ENCODE peak calls at places on chromosome 1, in four cellular contexts. One of them, this sample, is unnamed.
A peak's percentile ranks its signal among the peaks of the same experiment; 100 is the strongest.

GRCh38 chr1:26318338-26319064 is 743 bp downstream of the CD52 start:
- DNase-seq in Calu3: no peak
- DNase-seq in omental fat pad: no peak
- DNase-seq in IMR-90: no peak
- DNase-seq in this sample: no peak

GRCh38 chr1:41678141-41678878 is 193.8 kb upstream of the EDN2 start:
- DNase-seq in Calu3: no peak
- DNase-seq in omental fat pad: no peak
- DNase-seq in IMR-90: peak; percentile 86
- DNase-seq in this sample: no peak

GRCh38 chr1:51768971-51769601 is 109.4 kb downstream of the NRDC start:
- DNase-seq in Calu3: peak; percentile 13
- DNase-seq in omental fat pad: no peak
- DNase-seq in IMR-90: peak; percentile 80
- DNase-seq in this sample: no peak

GRCh38 chr1:70509996-70510876 is 99.2 kb downstream of the CTH start:
- DNase-seq in Calu3: peak; percentile 11
- DNase-seq in omental fat pad: no peak
- DNase-seq in IMR-90: peak; percentile 95
- DNase-seq in this sample: no peak

GRCh38 chr1:76176020-76176419 is 101.5 kb downstream of the ST6GALNAC3 start:
- DNase-seq in Calu3: no peak
- DNase-seq in omental fat pad: no peak
- DNase-seq in IMR-90: no peak
- DNase-seq in this sample: no peak

GRCh38 chr1:224080082-224080774 is 33.7 kb upstream of the FBXO28 start:
- DNase-seq in Calu3: peak; percentile 69
- DNase-seq in omental fat pad: no peak
- DNase-seq in IMR-90: peak; percentile 77
- DNase-seq in this sample: no peak

GRCh38 chr1:1629430-1630190 is 2.4 kb upstream of the MMP23B start:
- DNase-seq in Calu3: no peak
- DNase-seq in omental fat pad: no peak
- DNase-seq in IMR-90: no peak
- DNase-seq in this sample: peak; percentile 68

GRCh38 chr1:100322436-100323211 is 29.7 kb upstream of the CDC14A start:
- DNase-seq in Calu3: no peak
- DNase-seq in omental fat pad: no peak
- DNase-seq in IMR-90: peak; percentile 31
- DNase-seq in this sample: no peak

GRCh38 chr1:65238010-65238409 is 71.3 kb upstream of the DNAJC6 start:
- DNase-seq in Calu3: no peak
- DNase-seq in omental fat pad: no peak
- DNase-seq in IMR-90: no peak
- DNase-seq in this sample: no peak

GRCh38 chr1:225880210-225880584 is 2.0 kb downstream of the TMEM63A start:
- DNase-seq in Calu3: no peak
- DNase-seq in omental fat pad: no peak
- DNase-seq in IMR-90: no peak
- DNase-seq in this sample: no peak

GRCh38 chr1:67463298-67463960 is 33.2 kb upstream of the SERBP1 start:
- DNase-seq in Calu3: no peak
- DNase-seq in omental fat pad: no peak
- DNase-seq in IMR-90: peak; percentile 27
- DNase-seq in this sample: no peak

GRCh38 chr1:62247391-62248168 is 52.9 kb downstream of the L1TD1 start:
- DNase-seq in Calu3: peak; percentile 15
- DNase-seq in omental fat pad: no peak
- DNase-seq in IMR-90: no peak
- DNase-seq in this sample: no peak

GRCh38 chr1:48048064-48048463 is 50.9 kb upstream of the TRABD2B start:
- DNase-seq in Calu3: no peak
- DNase-seq in omental fat pad: no peak
- DNase-seq in IMR-90: peak; percentile 26
- DNase-seq in this sample: no peak

GRCh38 chr1:18100493-18101063 is 7.0 kb upstream of the IGSF21 start:
- DNase-seq in Calu3: peak; percentile 42
- DNase-seq in omental fat pad: peak; percentile 52
- DNase-seq in IMR-90: peak; percentile 49
- DNase-seq in this sample: no peak

GRCh38 chr1:145845514-145846161 is at the start of gene NUDT17:
- DNase-seq in Calu3: peak; percentile 87
- DNase-seq in omental fat pad: peak; percentile 40
- DNase-seq in IMR-90: peak; percentile 67
- DNase-seq in this sample: peak; percentile 85

GRCh38 chr1:197928849-197929336 is 11.7 kb downstream of the LHX9 start:
- DNase-seq in Calu3: peak; percentile 67
- DNase-seq in omental fat pad: no peak
- DNase-seq in IMR-90: no peak
- DNase-seq in this sample: no peak

GRCh38 chr1:94698759-94699502 is 121.2 kb upstream of the SLC44A3 start:
- DNase-seq in Calu3: no peak
- DNase-seq in omental fat pad: no peak
- DNase-seq in IMR-90: peak; percentile 63
- DNase-seq in this sample: no peak

GRCh38 chr1:219160942-219161341 is 12.7 kb upstream of the LYPLAL1 start:
- DNase-seq in Calu3: no peak
- DNase-seq in omental fat pad: no peak
- DNase-seq in IMR-90: no peak
- DNase-seq in this sample: no peak

GRCh38 chr1:81801032-81801833 is 499 bp downstream of the ADGRL2 start:
- DNase-seq in Calu3: peak; percentile 77
- DNase-seq in omental fat pad: no peak
- DNase-seq in IMR-90: peak; percentile 88
- DNase-seq in this sample: peak; percentile 82

GRCh38 chr1:173014145-173014544 is 36.6 kb downstream of the TNFSF18 start:
- DNase-seq in Calu3: no peak
- DNase-seq in omental fat pad: no peak
- DNase-seq in IMR-90: no peak
- DNase-seq in this sample: no peak

GRCh38 chr1:178093958-178094751 is at the start of gene RASAL2:
- DNase-seq in Calu3: peak; percentile 85
- DNase-seq in omental fat pad: no peak
- DNase-seq in IMR-90: peak; percentile 46
- DNase-seq in this sample: peak; percentile 81

GRCh38 chr1:229247871-229248270 is 23.0 kb upstream of the RAB4A start:
- DNase-seq in Calu3: no peak
- DNase-seq in omental fat pad: no peak
- DNase-seq in IMR-90: no peak
- DNase-seq in this sample: no peak

GRCh38 chr1:153355445-153356071 is 2.1 kb upstream of the S100A9 start:
- DNase-seq in Calu3: peak; percentile 76
- DNase-seq in omental fat pad: no peak
- DNase-seq in IMR-90: peak; percentile 31
- DNase-seq in this sample: peak; percentile 67

GRCh38 chr1:214224605-214225354 is 56.2 kb upstream of the SMYD2 start:
- DNase-seq in Calu3: peak; percentile 11
- DNase-seq in omental fat pad: no peak
- DNase-seq in IMR-90: peak; percentile 41
- DNase-seq in this sample: no peak

GRCh38 chr1:166133276-166133841 is 33.4 kb downstream of the FAM78B start:
- DNase-seq in Calu3: peak; percentile 12
- DNase-seq in omental fat pad: no peak
- DNase-seq in IMR-90: no peak
- DNase-seq in this sample: no peak

GRCh38 chr1:227315500-227316346 is 2.6 kb downstream of the CDC42BPA start:
- DNase-seq in Calu3: no peak
- DNase-seq in omental fat pad: no peak
- DNase-seq in IMR-90: peak; percentile 70
- DNase-seq in this sample: no peak

DNA sequence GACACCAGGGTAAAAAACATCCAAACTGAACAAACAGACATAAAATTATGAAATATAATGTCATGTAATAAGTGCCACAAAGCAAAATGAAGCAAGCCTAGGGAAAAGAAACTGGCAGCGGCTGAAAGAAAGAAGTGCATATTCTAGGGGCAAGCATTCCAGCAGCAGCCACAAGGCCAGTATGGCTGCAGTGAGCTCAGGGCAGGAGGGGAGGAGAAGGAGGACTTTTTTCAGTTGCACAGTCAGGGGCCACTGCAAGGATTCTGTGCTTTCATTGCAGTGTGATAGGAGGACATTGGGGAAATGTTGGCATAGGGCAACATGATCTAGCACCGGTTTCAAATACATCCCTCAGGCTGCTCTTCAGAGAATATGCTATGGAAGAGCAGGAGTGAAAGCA is 263.8 kb downstream of the NEGR1 start:
- DNase-seq in Calu3: no peak
- DNase-seq in omental fat pad: no peak
- DNase-seq in IMR-90: no peak
- DNase-seq in this sample: no peak
- TF ChIP-seq CTCF in Calu3: no peak
- TF ChIP-seq CTCF in omental fat pad: no peak
- TF ChIP-seq CTCF in IMR-90: no peak
- TF ChIP-seq CTCF in this sample: no peak

GRCh38 chr1:246508897-246509688 is 2.0 kb upstream of the SMYD3 start:
- DNase-seq in Calu3: no peak
- DNase-seq in omental fat pad: no peak
- DNase-seq in IMR-90: no peak
- DNase-seq in this sample: no peak
- TF ChIP-seq CTCF in Calu3: no peak
- TF ChIP-seq CTCF in omental fat pad: no peak
- TF ChIP-seq CTCF in IMR-90: no peak
- TF ChIP-seq CTCF in this sample: no peak

DNA sequence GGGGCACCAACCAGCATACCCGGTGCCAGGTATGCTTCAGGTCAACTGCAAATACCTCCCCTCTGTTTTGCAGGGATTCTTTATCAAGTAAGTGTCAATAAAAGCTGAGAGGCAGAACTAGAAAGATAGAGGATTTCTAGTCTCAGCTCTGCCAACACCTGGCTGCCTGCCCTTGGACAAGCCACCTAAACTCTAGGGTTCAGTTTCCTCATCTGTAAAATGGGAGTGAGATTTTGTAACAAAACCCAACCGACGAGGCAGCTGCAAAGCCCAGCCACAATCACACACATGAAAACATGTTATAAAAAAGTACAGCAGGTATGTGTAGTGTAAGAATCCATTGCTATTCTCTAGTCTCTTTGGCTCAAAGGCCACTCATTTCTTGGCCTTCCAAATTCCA is 8.2 kb downstream of the SSBP3 start:
- DNase-seq in Calu3: no peak
- DNase-seq in omental fat pad: no peak
- DNase-seq in IMR-90: no peak
- DNase-seq in this sample: no peak
- TF ChIP-seq CTCF in Calu3: no peak
- TF ChIP-seq CTCF in omental fat pad: no peak
- TF ChIP-seq CTCF in IMR-90: no peak
- TF ChIP-seq CTCF in this sample: no peak

GRCh38 chr1:31989964-31990363 is 23.7 kb upstream of the KHDRBS1 start:
- DNase-seq in Calu3: no peak
- DNase-seq in omental fat pad: no peak
- DNase-seq in IMR-90: no peak
- DNase-seq in this sample: no peak

GRCh38 chr1:31987231-31987630 is 26.4 kb upstream of the KHDRBS1 start:
- DNase-seq in Calu3: no peak
- DNase-seq in omental fat pad: no peak
- DNase-seq in IMR-90: no peak
- DNase-seq in this sample: no peak

GRCh38 chr1:31995263-31995662 is 18.4 kb upstream of the KHDRBS1 start:
- DNase-seq in Calu3: no peak
- DNase-seq in omental fat pad: no peak
- DNase-seq in IMR-90: no peak
- DNase-seq in this sample: no peak

GRCh38 chr1:31985430-31985829 is 28.2 kb upstream of the KHDRBS1 start:
- DNase-seq in Calu3: no peak
- DNase-seq in omental fat pad: no peak
- DNase-seq in IMR-90: peak; percentile 36
- DNase-seq in this sample: no peak

DNA sequence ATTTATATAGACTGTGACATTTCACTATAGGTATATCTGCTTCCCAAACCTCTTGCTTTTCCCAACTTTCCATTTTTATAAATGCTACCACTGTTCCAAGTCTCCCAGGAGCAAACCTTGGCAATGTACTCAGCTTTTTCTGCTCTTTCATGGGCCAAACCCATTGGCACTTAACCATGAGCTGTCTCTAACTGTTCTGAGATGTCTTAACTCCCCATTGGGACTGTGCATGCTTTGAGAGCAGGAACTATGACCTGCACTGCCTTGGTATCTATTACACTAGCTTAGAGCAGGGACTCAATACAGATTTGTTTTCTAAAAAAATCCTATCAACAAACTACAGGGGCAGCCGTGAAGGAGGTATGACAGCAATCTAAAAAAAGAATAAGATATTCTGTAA is 22.5 kb upstream of the KHDRBS1 start:
- DNase-seq in Calu3: no peak
- DNase-seq in omental fat pad: no peak
- DNase-seq in IMR-90: no peak
- DNase-seq in this sample: no peak
- TF ChIP-seq CTCF in Calu3: no peak
- TF ChIP-seq CTCF in omental fat pad: no peak
- TF ChIP-seq CTCF in IMR-90: no peak
- TF ChIP-seq CTCF in this sample: no peak

This sample was measured in type B pancreatic cell.